ENCODE peak calls at places on chromosomes 7 and 10, in eight cellular contexts. N is left ventricle myocardium superior; Q is neural progenitor cell; Y is HEK293T; L is left cardiac atrium; M is lung microvascular endothelial cell; S is cerebellar cortex; W is stimulated activated CD4-positive, alpha-beta T cell treated with anti-CD3 and anti-CD28 coated beads, Interleukin-4, amount 100 ng/mL, for 1 hour. A is an unnamed sample.
A peak's percentile ranks its signal among the peaks of the same experiment; 100 is the strongest.

GRCh38 chr10:119190353-119190752 is 11.7 kb upstream of the PRDX3 start:
- DNase-seq in L (no peak), N (no peak), Y (no peak), Q (peak; percentile 48), W (no peak), S (no peak), M (peak; percentile 84), A (no peak)

GRCh38 chr7:155861480-155861868 is 49.2 kb upstream of the SHH start:
- DNase-seq in S (no peak), W (no peak), N (no peak), L (no peak), M (no peak), Y (no peak), Q (no peak), A (no peak)

GRCh38 chr7:25708211-25708610 is 443.8 kb upstream of the NFE2L3 start:
- DNase-seq in N (no peak), Q (no peak), L (no peak), W (no peak), M (no peak), Y (no peak), S (peak; percentile 79), A (no peak)

GRCh38 chr10:120700421-120700820 is 150.7 kb upstream of the WDR11 start:
- DNase-seq in S (no peak), Q (no peak), Y (no peak), W (no peak), N (no peak), M (no peak), L (no peak), A (no peak)

GRCh38 chr10:84590794-84591193 is 262.4 kb downstream of the CCSER2 start:
- DNase-seq in Q (no peak), N (peak; percentile 52), L (no peak), M (no peak), W (no peak), Y (no peak), S (no peak), A (no peak)

GRCh38 chr10:77392851-77393250 is 244.8 kb downstream of the KCNMA1 start:
- DNase-seq in Y (no peak), W (no peak), L (peak; percentile 36), M (peak; percentile 98), S (no peak), Q (no peak), N (no peak), A (peak; percentile 92)

GRCh38 chr7:134395604-134396003 is 63.3 kb downstream of the AKR1B1 start:
- DNase-seq in M (no peak), Y (no peak), W (no peak), N (no peak), S (no peak), Q (no peak), L (no peak), A (no peak)

GRCh38 chr10:79221110-79222051 is 125.9 kb upstream of the PPIF start:
- DNase-seq in L (peak; percentile 82), M (peak; percentile 84), W (no peak), Q (peak; percentile 85), S (peak; percentile 80), Y (no peak), N (peak; percentile 92), A (no peak)

GRCh38 chr10:62744136-62744535 is 60.4 kb upstream of the ADO start:
- DNase-seq in N (no peak), Q (no peak), M (peak; percentile 36), L (no peak), S (no peak), Y (no peak), W (no peak), A (no peak)

GRCh38 chr10:97805096-97805879 is 33.5 kb upstream of the SFRP5 start:
- DNase-seq in Q (peak; percentile 75), L (no peak), Y (no peak), N (no peak), S (peak; percentile 41), W (no peak), M (no peak), A (no peak)

GRCh38 chr10:53314856-53315255 is 542.3 kb upstream of the MBL2 start:
- DNase-seq in Q (no peak), S (no peak), L (no peak), N (no peak), Y (no peak), W (no peak), M (peak; percentile 13), A (no peak)

GRCh38 chr7:50502947-50503346 is 52.8 kb upstream of the FIGNL1 start:
- DNase-seq in Y (no peak), L (no peak), Q (no peak), S (no peak), N (no peak), M (no peak), W (no peak), A (no peak)

GRCh38 chr10:48667960-48668541 is 16.6 kb upstream of the WDFY4 start:
- DNase-seq in Y (no peak), Q (no peak), S (no peak), W (no peak), M (no peak), N (no peak), L (no peak), A (no peak)

A was measured in pulmonary artery endothelial cell.